ENCODE peak calls at places on chromosomes 7 and 10, in five cellular contexts. U is RWPE1, A is substantia nigra, K is T-helper 9 cell, P is sciatic nerve. T is an unnamed sample.

GRCh38 chr7:6175642-6176041 is 96.8 kb downstream of the CYTH3 start:
- DNase-seq in U (peak; percentile 30), A (no peak), K (no peak), P (no peak), T (no peak)

GRCh38 chr7:43872401-43873165 is 3.3 kb upstream of the MRPS24 start:
- DNase-seq in U (peak; percentile 74), A (no peak), K (no peak), P (no peak), T (no peak)

GRCh38 chr10:121648493-121648892 is 50.2 kb upstream of the FGFR2 start:
- DNase-seq in U (no peak), A (no peak), K (no peak), P (no peak), T (no peak)

GRCh38 chr7:141320287-141320686 is 230.9 kb upstream of the AGK start:
- DNase-seq in U (no peak), A (no peak), K (no peak), P (no peak), T (no peak)

GRCh38 chr10:58843760-58844159 is 331.1 kb downstream of the BICC1 start:
- DNase-seq in U (no peak), A (no peak), K (no peak), P (no peak), T (no peak)

GRCh38 chr7:38424750-38425463 is 151.5 kb upstream of the TARP start:
- DNase-seq in U (no peak), A (no peak), K (no peak), P (no peak), T (no peak)

GRCh38 chr7:12110425-12110824 is 100.7 kb upstream of the TMEM106B start:
- DNase-seq in U (no peak), A (no peak), K (no peak), P (no peak), T (no peak)

GRCh38 chr7:116273283-116273917 is 63.1 kb downstream of the TES start:
- DNase-seq in U (no peak), A (no peak), K (no peak), P (no peak), T (no peak)

GRCh38 chr7:157568785-157569584 is 232.2 kb downstream of the DNAJB6 start:
- DNase-seq in U (no peak), A (peak; percentile 24), K (peak; percentile 29), P (peak; percentile 72), T (peak; percentile 38)

GRCh38 chr7:77266162-77266807 is 66.7 kb upstream of the FGL2 start:
- DNase-seq in U (no peak), A (no peak), K (no peak), P (no peak), T (no peak)

GRCh38 chr10:29479081-29479917 is 155.5 kb downstream of the SVIL start:
- DNase-seq in U (peak; percentile 64), A (no peak), K (no peak), P (no peak), T (no peak)

GRCh38 chr10:11787846-11788245 is 35.3 kb upstream of the PROSER2 start:
- DNase-seq in U (no peak), A (no peak), K (no peak), P (no peak), T (no peak)

GRCh38 chr7:32658034-32658944 is 163.0 kb downstream of the AVL9 start:
- DNase-seq in U (peak; percentile 15), A (no peak), K (no peak), P (no peak), T (no peak)